ENCODE peak calls at places on chromosome 15, in five cellular contexts. V is skeletal muscle cell; S is EH; J is HEK293T; C is natural killer cell treated with Interleukin-12 subunit alpha and Interleukin-12 subunit beta and Interleukin-15 and Interleukin-18, amount 100 ng/mL, for 72 hours. X is an unnamed sample.

GRCh38 chr15:43204016-43204901 is 16.6 kb downstream of the EPB42 start:
- DNase-seq in V (no peak), S (peak; percentile 72), J (peak; percentile 58), C (no peak), X (peak; percentile 77)

GRCh38 chr15:92949604-92950249 is 49.6 kb downstream of the CHD2 start:
- DNase-seq in V (no peak), S (no peak), J (no peak), C (no peak), X (no peak)

GRCh38 chr15:65323071-65323511 is 18.6 kb downstream of the RNU5B-1 start:
- DNase-seq in V (peak; percentile 46), S (peak; percentile 41), J (no peak), C (no peak), X (peak; percentile 76)

GRCh38 chr15:88894819-88895767 is at the start of gene HAPLN3:
- DNase-seq in V (no peak), S (peak; percentile 65), J (peak; percentile 67), C (peak; percentile 89), X (peak; percentile 66)

GRCh38 chr15:40941528-40942336 is 11.5 kb upstream of the CHAC1 start:
- DNase-seq in V (no peak), S (peak; percentile 91), J (peak; percentile 81), C (peak; percentile 88), X (peak; percentile 90)

GRCh38 chr15:67120009-67120838 is 54.8 kb downstream of the SMAD3 start:
- DNase-seq in V (no peak), S (no peak), J (no peak), C (peak; percentile 56), X (no peak)

GRCh38 chr15:92883643-92884458 is 16.3 kb upstream of the CHD2 start:
- DNase-seq in V (no peak), S (peak; percentile 46), J (no peak), C (no peak), X (peak; percentile 50)

GRCh38 chr15:54282228-54282836 is 304.1 kb downstream of the UNC13C start:
- DNase-seq in V (no peak), S (no peak), J (no peak), C (no peak), X (no peak)

GRCh38 chr15:67033521-67033920 is 31.9 kb upstream of the SMAD3 start:
- DNase-seq in V (no peak), S (no peak), J (no peak), C (no peak), X (peak; percentile 28)

GRCh38 chr15:56719774-56720555 is 13.3 kb downstream of the ZNF280D start:
- DNase-seq in V (no peak), S (peak; percentile 45), J (no peak), C (no peak), X (peak; percentile 12)

GRCh38 chr15:66785637-66786036 is 83.6 kb downstream of the SMAD6 start:
- DNase-seq in V (no peak), S (peak; percentile 81), J (no peak), C (no peak), X (peak; percentile 87)

GRCh38 chr15:73009306-73010091 is 42.8 kb upstream of the NEO1 start:
- DNase-seq in V (no peak), S (no peak), J (no peak), C (no peak), X (no peak)

GRCh38 chr15:32029409-32029861 is 880 bp upstream of the CHRNA7 start:
- DNase-seq in V (no peak), S (no peak), J (peak; percentile 48), C (no peak), X (peak; percentile 60)

GRCh38 chr15:98150084-98150483 is 189.6 kb downstream of the ARRDC4 start:
- DNase-seq in V (no peak), S (no peak), J (no peak), C (no peak), X (no peak)

GRCh38 chr15:70420421-70421196 is 322.9 kb upstream of the TLE3 start:
- DNase-seq in V (no peak), S (no peak), J (peak; percentile 74), C (peak; percentile 18), X (no peak)

GRCh38 chr15:56496635-56497034 is 31.7 kb upstream of the MNS1 start:
- DNase-seq in V (peak; percentile 26), S (peak; percentile 69), J (peak; percentile 42), C (no peak), X (peak; percentile 77)

GRCh38 chr15:38699633-38700230 is 135.1 kb upstream of the RASGRP1 start:
- DNase-seq in V (no peak), S (peak; percentile 73), J (peak; percentile 48), C (peak; percentile 77), X (peak; percentile 75)

GRCh38 chr15:40150163-40150925 is 10.5 kb upstream of the BUB1B start:
- DNase-seq in V (peak; percentile 46), S (peak; percentile 63), J (no peak), C (no peak), X (peak; percentile 91)

GRCh38 chr15:35115155-35115725 is 30.1 kb upstream of the NANOGP8 start:
- DNase-seq in V (no peak), S (no peak), J (no peak), C (no peak), X (peak; percentile 50)